ENCODE peak calls at places on chromosome 18, in seven cellular contexts. O is HCT116, B is K562, R is HepG2, J is H1, F is SK-N-SH, I is GM12878. X is an unnamed sample.

GRCh38 chr18:63477972-63478371 is 1.2 kb downstream of the SERPINB5 start:
- DNase-seq in I (no peak), O (no peak), J (no peak), R (no peak), F (no peak), B (no peak), X (no peak)

GRCh38 chr18:60541661-60542060 is 169.1 kb upstream of the MC4R start:
- DNase-seq in B (no peak), O (no peak), F (no peak), R (no peak), I (no peak), J (no peak), X (no peak)

GRCh38 chr18:62678847-62679535 is 36.4 kb upstream of the PHLPP1 start:
- DNase-seq in F (no peak), R (peak), I (no peak), J (no peak), O (no peak), B (no peak), X (no peak)

GRCh38 chr18:70039186-70039585 is 91.5 kb upstream of the CD226 start:
- DNase-seq in I (no peak), F (no peak), R (no peak), O (no peak), J (no peak), B (no peak), X (no peak)

GRCh38 chr18:69636529-69637301 is 236.0 kb downstream of the DOK6 start:
- DNase-seq in O (no peak), F (no peak), J (peak), R (peak), B (no peak), I (no peak), X (no peak)

GRCh38 chr18:33577688-33578370 is at the start of gene ASXL3:
- DNase-seq in I (no peak), F (peak), J (peak), B (no peak), O (no peak), R (no peak), X (no peak)

GRCh38 chr18:725641-726040 is 13.2 kb upstream of the ENOSF1 start:
- DNase-seq in J (peak), B (no peak), F (no peak), R (no peak), O (no peak), I (no peak), X (no peak)

GRCh38 chr18:61748024-61748423 is 144.8 kb downstream of the RNF152 start:
- DNase-seq in F (no peak), I (no peak), J (no peak), O (no peak), R (no peak), B (no peak), X (no peak)

GRCh38 chr18:49638209-49638785 is 76.4 kb downstream of the LIPG start:
- DNase-seq in I (no peak), B (no peak), O (no peak), F (peak), J (no peak), R (peak), X (no peak)

GRCh38 chr18:30132959-30133358 is 909.6 kb downstream of the DSC3 start:
- DNase-seq in B (no peak), F (no peak), J (no peak), R (no peak), O (no peak), I (no peak), X (no peak)

GRCh38 chr18:65749881-65750280 is 931 bp upstream of the CDH7 start:
- DNase-seq in I (no peak), F (no peak), J (no peak), R (no peak), B (no peak), O (no peak), X (no peak)

GRCh38 chr18:34957119-34957863 is 83.9 kb upstream of the MAPRE2 start:
- DNase-seq in B (no peak), F (no peak), O (no peak), I (no peak), J (no peak), R (peak), X (no peak)

GRCh38 chr18:47779381-47779780 is 151.1 kb downstream of the SMAD2 start:
- DNase-seq in R (no peak), F (no peak), O (no peak), I (no peak), B (no peak), J (no peak), X (peak)

GRCh38 chr18:12366379-12366778 is 10.6 kb downstream of the AFG3L2 start:
- DNase-seq in F (no peak), O (no peak), R (no peak), J (no peak), I (no peak), B (no peak), X (no peak)

GRCh38 chr18:75937306-75937705 is 509.8 kb upstream of the SMIM21 start:
- DNase-seq in O (no peak), I (no peak), B (no peak), F (no peak), J (no peak), R (no peak), X (no peak)

GRCh38 chr18:61893304-61893970 is 630 bp upstream of the RNF152 start:
- DNase-seq in R (no peak), J (peak), F (peak), B (peak), I (no peak), O (no peak), X (peak)

GRCh38 chr18:34901299-34901698 is 139.9 kb upstream of the MAPRE2 start:
- DNase-seq in R (no peak), I (no peak), B (no peak), O (no peak), J (no peak), F (no peak), X (peak)

GRCh38 chr18:45993441-45993840 is 26.3 kb upstream of the EPG5 start:
- DNase-seq in O (no peak), R (no peak), B (no peak), I (no peak), J (no peak), F (no peak), X (no peak)

GRCh38 chr18:3451989-3452749 is 2.2 kb downstream of the TGIF1 start:
- DNase-seq in O (no peak), R (no peak), B (peak), I (no peak), J (peak), F (peak), X (no peak)

GRCh38 chr18:55402731-55403405 is 185.1 kb downstream of the TCF4 start:
- DNase-seq in I (no peak), B (no peak), J (no peak), O (no peak), R (no peak), F (no peak), X (no peak)

GRCh38 chr18:3441290-3441689 is 8.7 kb upstream of the TGIF1 start:
- DNase-seq in I (no peak), R (peak), B (no peak), O (no peak), F (peak), J (no peak), X (peak)

GRCh38 chr18:48077291-48077690 is 146.8 kb upstream of the SMAD2 start:
- DNase-seq in R (no peak), B (no peak), F (no peak), I (no peak), J (no peak), O (no peak), X (no peak)

GRCh38 chr18:6120820-6121279 is 225.5 kb upstream of the TMEM200C start:
- DNase-seq in O (no peak), I (no peak), F (no peak), R (no peak), B (no peak), J (no peak), X (no peak)

GRCh38 chr18:58095655-58096054 is 51.6 kb downstream of the NEDD4L start:
- DNase-seq in R (no peak), J (no peak), I (no peak), O (no peak), B (no peak), F (no peak), X (no peak)

GRCh38 chr18:12057419-12058039 is 36.1 kb upstream of the ANKRD62 start:
- DNase-seq in F (no peak), O (no peak), I (no peak), B (no peak), J (no peak), R (no peak), X (no peak)

GRCh38 chr18:43484710-43485109 is 207.4 kb upstream of the SYT4 start:
- DNase-seq in F (no peak), J (no peak), B (no peak), I (no peak), O (no peak), R (peak), X (peak)

GRCh38 chr18:71431171-71431570 is 1113.0 kb downstream of the CBLN2 start:
- DNase-seq in O (no peak), F (no peak), J (no peak), B (no peak), R (no peak), I (no peak), X (no peak)

GRCh38 chr18:48541026-48541746 is 2.4 kb downstream of the CTIF start:
- DNase-seq in J (peak), O (no peak), F (peak), B (peak), I (no peak), R (no peak), X (peak)

GRCh38 chr18:46262856-46263255 is 158.7 kb downstream of the HAUS1 start:
- DNase-seq in I (no peak), F (no peak), O (no peak), R (no peak), B (no peak), J (no peak), X (no peak)

GRCh38 chr18:183769-184168 is 25.4 kb downstream of the USP14 start:
- DNase-seq in J (no peak), O (no peak), I (no peak), B (peak), R (no peak), F (peak), X (no peak)

GRCh38 chr18:48950536-48951447 is at the start of gene SMAD7:
- DNase-seq in O (no peak), R (no peak), J (no peak), B (peak), I (no peak), F (peak), X (no peak)

GRCh38 chr18:39599251-39599650 is 2033.7 kb upstream of the CELF4 start:
- DNase-seq in R (no peak), J (no peak), I (no peak), F (no peak), O (no peak), B (no peak), X (no peak)

GRCh38 chr18:56245856-56246575 is 392.4 kb downstream of the TXNL1 start:
- DNase-seq in R (no peak), B (no peak), I (no peak), J (no peak), O (no peak), F (peak), X (peak)

GRCh38 chr18:34771958-34772357 is 61.9 kb downstream of the DTNA start:
- DNase-seq in R (no peak), F (no peak), I (no peak), B (no peak), O (no peak), J (no peak), X (no peak)

GRCh38 chr18:62741118-62741566 is 25.8 kb downstream of the PHLPP1 start:
- DNase-seq in O (peak), I (no peak), F (no peak), B (peak), R (peak), J (no peak), X (no peak)

GRCh38 chr18:2961828-2962227 is 51.1 kb downstream of the LPIN2 start:
- DNase-seq in R (no peak), B (no peak), I (no peak), J (no peak), F (peak), O (no peak), X (no peak)

GRCh38 chr18:3450358-3451107 is 561 bp downstream of the TGIF1 start:
- DNase-seq in J (no peak), R (no peak), O (no peak), I (no peak), B (peak), F (peak), X (no peak)

GRCh38 chr18:10286580-10287150 is 167.8 kb upstream of the APCDD1 start:
- DNase-seq in F (no peak), I (no peak), B (no peak), O (no peak), J (no peak), R (no peak), X (no peak)
- TF ChIP-seq JUND in F (no peak), I (no peak), B (no peak), O (no peak), J (no peak), R (no peak), X (no peak)

DNA sequence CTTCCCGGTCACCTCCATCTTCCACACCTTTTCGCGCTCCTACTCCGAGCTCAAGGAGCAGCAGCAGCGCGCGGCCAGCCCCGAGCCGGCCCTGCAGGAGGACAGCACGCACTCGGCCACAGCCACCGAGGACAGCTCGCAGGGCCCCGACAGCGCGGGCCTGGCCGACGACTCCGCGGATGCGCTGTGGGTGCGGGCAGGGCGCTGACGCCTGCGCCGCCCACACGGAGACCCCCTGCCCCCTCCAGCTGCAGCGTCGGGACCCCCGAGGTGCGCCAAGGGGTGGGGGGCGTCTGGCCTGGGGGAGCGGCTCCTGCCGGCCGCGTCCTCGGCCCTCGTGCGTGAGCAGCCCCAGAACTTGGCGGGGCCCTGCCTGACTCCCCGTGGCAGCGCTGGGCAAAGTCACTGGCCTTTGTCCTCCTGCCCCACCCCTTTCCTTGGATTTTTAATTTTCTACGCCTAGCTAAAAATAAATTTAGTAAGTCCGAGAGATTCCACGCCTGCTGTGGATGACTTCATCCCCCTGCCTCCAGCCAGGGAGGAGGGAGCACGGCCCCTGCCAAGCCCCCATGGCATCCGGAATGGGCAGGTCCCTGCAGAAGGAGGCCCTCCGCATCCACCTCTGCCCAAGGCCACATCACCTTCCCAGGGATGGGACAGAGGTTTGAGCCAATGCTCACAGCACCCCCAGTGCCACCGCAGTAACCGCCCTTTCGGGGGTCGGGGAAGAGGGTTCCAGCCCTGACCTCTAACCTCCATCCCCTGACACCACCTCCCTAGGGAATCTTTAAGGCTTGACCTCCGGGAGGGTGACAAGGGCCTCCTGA is 51.6 kb downstream of the SLC66A2 start:
- DNase-seq in R (no peak), I (no peak), F (no peak), O (no peak), B (no peak), J (peak), X (no peak)
- TF ChIP-seq JUND in R (no peak), I (no peak), F (no peak), O (no peak), B (no peak), J (no peak), X (no peak)

DNA sequence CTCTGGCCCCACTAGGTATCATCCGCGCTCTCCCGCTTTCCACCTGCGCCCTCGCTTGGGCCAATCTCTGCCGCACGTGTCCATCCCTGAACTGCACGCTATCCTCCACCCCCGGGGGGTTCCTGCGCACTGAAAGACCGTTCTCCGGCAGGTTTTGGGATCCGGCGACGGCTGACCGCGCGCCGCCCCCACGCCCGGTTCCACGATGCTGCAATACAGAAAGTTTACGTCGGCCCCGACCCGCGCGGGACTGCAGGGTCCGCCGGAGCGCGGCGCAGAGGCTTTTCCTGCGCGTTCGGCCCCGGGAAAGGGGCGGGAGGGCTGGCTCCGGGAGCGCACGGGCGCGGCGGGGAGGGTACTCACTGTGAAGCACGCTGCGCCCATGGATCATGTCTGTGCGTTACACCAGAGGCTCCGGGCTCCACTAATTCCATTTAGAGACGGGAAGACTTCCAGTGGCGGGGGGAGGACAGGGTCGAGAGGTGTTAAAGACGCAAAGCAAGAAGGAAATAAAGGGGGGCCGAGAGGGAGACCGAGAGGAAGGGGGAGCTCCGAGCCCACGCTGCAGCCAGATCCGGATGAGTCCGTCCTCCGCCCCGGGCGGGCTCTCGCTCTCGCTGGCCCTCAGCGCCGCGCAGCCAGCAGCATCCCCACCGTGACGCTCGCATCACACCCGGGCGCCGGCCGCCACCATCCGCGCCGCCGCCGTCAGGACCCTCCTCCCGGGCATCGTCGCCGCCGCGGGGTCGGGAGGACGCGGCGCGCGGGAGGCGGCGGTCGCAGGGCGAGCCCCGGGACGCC is 686 bp downstream of the NETO1 start:
- DNase-seq in F (peak), R (no peak), O (no peak), J (peak), B (no peak), I (no peak), X (no peak)
- TF ChIP-seq JUND in F (no peak), R (no peak), O (no peak), J (no peak), B (no peak), I (no peak), X (no peak)

DNA sequence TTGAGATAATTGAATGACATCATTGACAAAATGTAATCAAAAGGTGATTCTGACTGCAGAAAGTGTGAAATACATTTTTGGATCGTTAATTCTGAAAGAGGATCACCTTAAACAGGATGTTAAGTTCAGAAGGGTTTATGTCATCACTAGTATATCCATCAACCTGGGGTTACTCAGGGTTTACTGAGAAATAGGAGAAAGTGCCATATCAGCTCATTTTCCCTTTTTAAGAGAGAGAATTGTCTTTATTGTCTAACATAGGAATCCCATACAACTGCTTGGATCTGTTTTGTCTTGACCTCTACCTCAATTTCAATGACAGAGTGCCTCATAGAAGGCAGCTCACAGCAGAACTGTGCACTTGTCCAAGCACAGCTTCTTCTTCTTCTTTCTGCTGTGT is 466.2 kb upstream of the LINC00305 start:
- DNase-seq in J (no peak), F (no peak), I (no peak), R (no peak), O (no peak), B (no peak), X (no peak)
- TF ChIP-seq JUND in J (no peak), F (no peak), I (no peak), R (no peak), O (no peak), B (no peak), X (no peak)

DNA sequence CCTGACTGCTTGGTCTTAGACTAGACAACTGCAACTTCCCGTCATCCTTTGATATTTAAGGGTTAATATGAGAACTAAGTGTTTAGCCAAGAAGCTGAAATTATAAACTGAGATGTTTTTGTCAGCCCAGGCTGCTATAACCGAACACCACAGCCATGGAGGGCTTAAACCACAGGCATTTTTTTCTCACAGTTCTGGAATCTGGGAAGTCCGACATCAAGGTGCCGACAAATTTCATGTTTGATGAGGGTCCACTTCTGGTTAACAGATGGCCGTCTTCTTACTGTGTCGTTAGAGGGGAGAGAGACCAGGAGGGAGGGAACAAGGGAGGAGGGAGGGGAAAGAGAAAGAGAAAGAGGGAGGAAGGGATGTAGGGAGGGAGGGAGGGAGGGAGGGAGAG is 6.5 kb upstream of the CNDP2 start:
- DNase-seq in O (no peak), R (no peak), F (no peak), B (no peak), I (no peak), J (no peak), X (no peak)
- TF ChIP-seq JUND in O (no peak), R (no peak), F (no peak), B (no peak), I (no peak), J (no peak), X (no peak)

GRCh38 chr18:31492671-31493070 is 5.3 kb upstream of the DSG2 start:
- DNase-seq in O (no peak), B (no peak), I (no peak), R (no peak), J (no peak), F (no peak), X (no peak)

GRCh38 chr18:31489311-31489710 is 8.7 kb upstream of the DSG2 start:
- DNase-seq in J (no peak), B (no peak), O (no peak), I (no peak), F (no peak), R (no peak), X (no peak)

GRCh38 chr18:31490838-31491237 is 7.1 kb upstream of the DSG2 start:
- DNase-seq in F (no peak), I (no peak), R (no peak), O (no peak), J (no peak), B (no peak), X (no peak)

GRCh38 chr18:31491586-31491985 is 6.4 kb upstream of the DSG2 start:
- DNase-seq in O (no peak), F (no peak), B (no peak), I (no peak), R (no peak), J (no peak), X (no peak)

GRCh38 chr18:31490387-31490786 is 7.6 kb upstream of the DSG2 start:
- DNase-seq in I (peak), B (no peak), J (no peak), F (no peak), R (no peak), O (no peak), X (peak)
- TF ChIP-seq JUND in I (no peak), B (no peak), J (no peak), F (no peak), R (no peak), O (peak), X (no peak)

DNA sequence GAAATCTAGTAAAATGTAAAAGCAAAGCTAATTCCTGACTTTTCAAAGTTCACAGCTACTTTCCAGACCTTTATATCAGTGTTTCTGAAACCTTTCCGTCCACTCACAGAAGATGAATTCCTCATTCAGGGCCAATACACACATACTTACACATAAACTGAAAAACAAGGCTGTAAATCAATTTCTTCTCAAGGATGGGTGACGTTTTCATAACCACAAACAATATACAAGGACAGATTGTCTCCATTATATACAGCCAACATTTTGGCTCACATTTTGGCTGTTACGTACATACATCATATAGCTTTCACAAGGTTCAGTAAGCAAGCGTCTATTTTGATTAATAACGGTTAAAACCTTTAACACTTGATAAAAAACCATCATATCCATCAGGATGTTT is 1.4 kb downstream of the RPRD1A start:
- DNase-seq in J (no peak), R (no peak), F (no peak), I (no peak), O (no peak), B (no peak), X (no peak)
- TF ChIP-seq JUND in J (no peak), R (no peak), F (no peak), I (no peak), O (no peak), B (no peak), X (no peak)

GRCh38 chr18:79567481-79568147 is 112.0 kb upstream of the CTDP1 start:
- DNase-seq in J (no peak), I (no peak), B (no peak), R (no peak), O (no peak), F (no peak), X (no peak)
- TF ChIP-seq JUND in J (peak), I (no peak), B (no peak), R (no peak), O (no peak), F (no peak), X (no peak)